ENCODE peak calls at places on chromosomes 6 and 20, in eight cellular contexts. One of them, this sample, is unnamed.
A peak's percentile ranks its signal among the peaks of the same experiment; 100 is the strongest.

GRCh38 chr6:125945378-125946141 is 11.0 kb upstream of the HINT3 start:
- ATAC-seq in activated T-cell treated with anti-CD3 and anti-CD28 coated beads, Interleukin-2, amount 50 U/mL, for 4 hours: no peak
- ATAC-seq in mucosa of descending colon: no peak
- ATAC-seq in left lung: peak; percentile 30
- ATAC-seq in left cardiac atrium: peak; percentile 60
- ATAC-seq in Panc1: no peak
- ATAC-seq in Right ventricle myocardium superior: peak; percentile 49
- ATAC-seq in CD8-positive, alpha-beta T cell: no peak
- ATAC-seq in this sample: no peak

GRCh38 chr6:20866038-20866437 is 331.8 kb downstream of the CDKAL1 start:
- ATAC-seq in activated T-cell treated with anti-CD3 and anti-CD28 coated beads, Interleukin-2, amount 50 U/mL, for 4 hours: no peak
- ATAC-seq in mucosa of descending colon: no peak
- ATAC-seq in left lung: no peak
- ATAC-seq in left cardiac atrium: no peak
- ATAC-seq in Panc1: no peak
- ATAC-seq in Right ventricle myocardium superior: no peak
- ATAC-seq in CD8-positive, alpha-beta T cell: no peak
- ATAC-seq in this sample: no peak

GRCh38 chr6:7041511-7042026 is 66.2 kb upstream of the RREB1 start:
- ATAC-seq in activated T-cell treated with anti-CD3 and anti-CD28 coated beads, Interleukin-2, amount 50 U/mL, for 4 hours: no peak
- ATAC-seq in mucosa of descending colon: no peak
- ATAC-seq in left lung: no peak
- ATAC-seq in left cardiac atrium: no peak
- ATAC-seq in Panc1: no peak
- ATAC-seq in Right ventricle myocardium superior: no peak
- ATAC-seq in CD8-positive, alpha-beta T cell: peak; percentile 54
- ATAC-seq in this sample: no peak

GRCh38 chr20:47551841-47552240 is 50.2 kb downstream of the NCOA3 start:
- ATAC-seq in activated T-cell treated with anti-CD3 and anti-CD28 coated beads, Interleukin-2, amount 50 U/mL, for 4 hours: no peak
- ATAC-seq in mucosa of descending colon: no peak
- ATAC-seq in left lung: no peak
- ATAC-seq in left cardiac atrium: no peak
- ATAC-seq in Panc1: no peak
- ATAC-seq in Right ventricle myocardium superior: no peak
- ATAC-seq in CD8-positive, alpha-beta T cell: no peak
- ATAC-seq in this sample: no peak

GRCh38 chr6:16472349-16473069 is 234.1 kb downstream of the GMPR start:
- ATAC-seq in activated T-cell treated with anti-CD3 and anti-CD28 coated beads, Interleukin-2, amount 50 U/mL, for 4 hours: no peak
- ATAC-seq in mucosa of descending colon: no peak
- ATAC-seq in left lung: peak; percentile 75
- ATAC-seq in left cardiac atrium: peak; percentile 41
- ATAC-seq in Panc1: peak; percentile 88
- ATAC-seq in Right ventricle myocardium superior: no peak
- ATAC-seq in CD8-positive, alpha-beta T cell: no peak
- ATAC-seq in this sample: no peak

GRCh38 chr20:53713328-53714056 is 119.9 kb upstream of the ZNF217 start:
- ATAC-seq in activated T-cell treated with anti-CD3 and anti-CD28 coated beads, Interleukin-2, amount 50 U/mL, for 4 hours: no peak
- ATAC-seq in mucosa of descending colon: no peak
- ATAC-seq in left lung: no peak
- ATAC-seq in left cardiac atrium: no peak
- ATAC-seq in Panc1: no peak
- ATAC-seq in Right ventricle myocardium superior: no peak
- ATAC-seq in CD8-positive, alpha-beta T cell: no peak
- ATAC-seq in this sample: no peak

GRCh38 chr6:109714156-109714555 is 23.1 kb downstream of the FIG4 start:
- ATAC-seq in activated T-cell treated with anti-CD3 and anti-CD28 coated beads, Interleukin-2, amount 50 U/mL, for 4 hours: no peak
- ATAC-seq in mucosa of descending colon: no peak
- ATAC-seq in left lung: no peak
- ATAC-seq in left cardiac atrium: no peak
- ATAC-seq in Panc1: no peak
- ATAC-seq in Right ventricle myocardium superior: no peak
- ATAC-seq in CD8-positive, alpha-beta T cell: no peak
- ATAC-seq in this sample: no peak

GRCh38 chr6:130293800-130294199 is 71.0 kb upstream of the SAMD3 start:
- ATAC-seq in activated T-cell treated with anti-CD3 and anti-CD28 coated beads, Interleukin-2, amount 50 U/mL, for 4 hours: peak; percentile 46
- ATAC-seq in mucosa of descending colon: peak; percentile 66
- ATAC-seq in left lung: peak; percentile 78
- ATAC-seq in left cardiac atrium: no peak
- ATAC-seq in Panc1: peak; percentile 94
- ATAC-seq in Right ventricle myocardium superior: no peak
- ATAC-seq in CD8-positive, alpha-beta T cell: peak; percentile 59
- ATAC-seq in this sample: no peak

GRCh38 chr6:142240203-142240602 is 61.6 kb upstream of the ADGRG6 start:
- ATAC-seq in activated T-cell treated with anti-CD3 and anti-CD28 coated beads, Interleukin-2, amount 50 U/mL, for 4 hours: no peak
- ATAC-seq in mucosa of descending colon: no peak
- ATAC-seq in left lung: no peak
- ATAC-seq in left cardiac atrium: no peak
- ATAC-seq in Panc1: no peak
- ATAC-seq in Right ventricle myocardium superior: no peak
- ATAC-seq in CD8-positive, alpha-beta T cell: no peak
- ATAC-seq in this sample: no peak

GRCh38 chr20:60085551-60086132 is 127.4 kb downstream of the CDH26 start:
- ATAC-seq in activated T-cell treated with anti-CD3 and anti-CD28 coated beads, Interleukin-2, amount 50 U/mL, for 4 hours: no peak
- ATAC-seq in mucosa of descending colon: no peak
- ATAC-seq in left lung: no peak
- ATAC-seq in left cardiac atrium: no peak
- ATAC-seq in Panc1: no peak
- ATAC-seq in Right ventricle myocardium superior: no peak
- ATAC-seq in CD8-positive, alpha-beta T cell: no peak
- ATAC-seq in this sample: no peak

GRCh38 chr6:21348462-21349195 is 244.9 kb upstream of the SOX4 start:
- ATAC-seq in activated T-cell treated with anti-CD3 and anti-CD28 coated beads, Interleukin-2, amount 50 U/mL, for 4 hours: no peak
- ATAC-seq in mucosa of descending colon: no peak
- ATAC-seq in left lung: peak; percentile 93
- ATAC-seq in left cardiac atrium: peak; percentile 92
- ATAC-seq in Panc1: peak; percentile 58
- ATAC-seq in Right ventricle myocardium superior: peak; percentile 63
- ATAC-seq in CD8-positive, alpha-beta T cell: no peak
- ATAC-seq in this sample: no peak

GRCh38 chr6:157693867-157694266 is 129.2 kb upstream of the SNX9 start:
- ATAC-seq in activated T-cell treated with anti-CD3 and anti-CD28 coated beads, Interleukin-2, amount 50 U/mL, for 4 hours: no peak
- ATAC-seq in mucosa of descending colon: peak; percentile 55
- ATAC-seq in left lung: no peak
- ATAC-seq in left cardiac atrium: peak; percentile 80
- ATAC-seq in Panc1: no peak
- ATAC-seq in Right ventricle myocardium superior: peak; percentile 91
- ATAC-seq in CD8-positive, alpha-beta T cell: no peak
- ATAC-seq in this sample: no peak

GRCh38 chr20:90651-91050 is 3.2 kb downstream of the DEFB125 start:
- ATAC-seq in activated T-cell treated with anti-CD3 and anti-CD28 coated beads, Interleukin-2, amount 50 U/mL, for 4 hours: no peak
- ATAC-seq in mucosa of descending colon: no peak
- ATAC-seq in left lung: peak; percentile 99
- ATAC-seq in left cardiac atrium: no peak
- ATAC-seq in Panc1: no peak
- ATAC-seq in Right ventricle myocardium superior: no peak
- ATAC-seq in CD8-positive, alpha-beta T cell: no peak
- ATAC-seq in this sample: no peak

GRCh38 chr20:57525328-57526053 is 551 bp upstream of the CTCFL start:
- ATAC-seq in activated T-cell treated with anti-CD3 and anti-CD28 coated beads, Interleukin-2, amount 50 U/mL, for 4 hours: no peak
- ATAC-seq in mucosa of descending colon: no peak
- ATAC-seq in left lung: no peak
- ATAC-seq in left cardiac atrium: no peak
- ATAC-seq in Panc1: no peak
- ATAC-seq in Right ventricle myocardium superior: no peak
- ATAC-seq in CD8-positive, alpha-beta T cell: no peak
- ATAC-seq in this sample: no peak

GRCh38 chr6:104639671-104640070 is 220.0 kb downstream of the HACE1 start:
- ATAC-seq in activated T-cell treated with anti-CD3 and anti-CD28 coated beads, Interleukin-2, amount 50 U/mL, for 4 hours: no peak
- ATAC-seq in mucosa of descending colon: peak; percentile 58
- ATAC-seq in left lung: peak; percentile 74
- ATAC-seq in left cardiac atrium: peak; percentile 66
- ATAC-seq in Panc1: no peak
- ATAC-seq in Right ventricle myocardium superior: peak; percentile 66
- ATAC-seq in CD8-positive, alpha-beta T cell: no peak
- ATAC-seq in this sample: no peak

GRCh38 chr6:137977814-137978213 is 110.8 kb downstream of the TNFAIP3 start:
- ATAC-seq in activated T-cell treated with anti-CD3 and anti-CD28 coated beads, Interleukin-2, amount 50 U/mL, for 4 hours: no peak
- ATAC-seq in mucosa of descending colon: no peak
- ATAC-seq in left lung: no peak
- ATAC-seq in left cardiac atrium: peak; percentile 44
- ATAC-seq in Panc1: no peak
- ATAC-seq in Right ventricle myocardium superior: peak; percentile 68
- ATAC-seq in CD8-positive, alpha-beta T cell: no peak
- ATAC-seq in this sample: no peak

GRCh38 chr20:38196016-38196415 is 30.9 kb upstream of the TGM2 start:
- ATAC-seq in activated T-cell treated with anti-CD3 and anti-CD28 coated beads, Interleukin-2, amount 50 U/mL, for 4 hours: no peak
- ATAC-seq in mucosa of descending colon: no peak
- ATAC-seq in left lung: peak; percentile 6
- ATAC-seq in left cardiac atrium: no peak
- ATAC-seq in Panc1: no peak
- ATAC-seq in Right ventricle myocardium superior: no peak
- ATAC-seq in CD8-positive, alpha-beta T cell: no peak
- ATAC-seq in this sample: no peak

GRCh38 chr6:159790149-159790946 is at the start of gene MRPL18:
- ATAC-seq in activated T-cell treated with anti-CD3 and anti-CD28 coated beads, Interleukin-2, amount 50 U/mL, for 4 hours: peak; percentile 87
- ATAC-seq in mucosa of descending colon: peak; percentile 87
- ATAC-seq in left lung: peak; percentile 92
- ATAC-seq in left cardiac atrium: peak; percentile 95
- ATAC-seq in Panc1: peak; percentile 93
- ATAC-seq in Right ventricle myocardium superior: peak; percentile 94
- ATAC-seq in CD8-positive, alpha-beta T cell: peak; percentile 80
- ATAC-seq in this sample: peak; percentile 86